ENCODE peak calls at places on chromosomes 6 and 20, in eight cellular contexts. M, F, X, T, Q, S, O and R are unnamed samples.

GRCh38 chr6:47655719-47656595 is 42.4 kb upstream of the ADGRF4 start:
- DNase-seq in M (no peak), F (peak; percentile 62), X (peak; percentile 42), T (no peak), Q (no peak), S (no peak), O (no peak), R (no peak)

GRCh38 chr6:79466222-79466834 is 70.9 kb downstream of the LCA5 start:
- DNase-seq in M (peak; percentile 39), F (peak; percentile 10), X (no peak), T (peak; percentile 7), Q (no peak), S (peak; percentile 36), O (no peak), R (no peak)

GRCh38 chr20:44646023-44646640 is 5.4 kb downstream of the ADA start:
- DNase-seq in M (peak; percentile 80), F (no peak), X (no peak), T (no peak), Q (no peak), S (no peak), O (no peak), R (peak; percentile 90)

GRCh38 chr6:89368107-89368506 is 15.6 kb upstream of the UBE2J1 start:
- DNase-seq in M (peak; percentile 45), F (no peak), X (peak; percentile 73), T (peak; percentile 35), Q (peak; percentile 20), S (peak; percentile 70), O (peak; percentile 82), R (no peak)

GRCh38 chr6:17202526-17202925 is 78.6 kb upstream of the RBM24 start:
- DNase-seq in M (peak; percentile 16), F (no peak), X (no peak), T (no peak), Q (no peak), S (no peak), O (no peak), R (no peak)

GRCh38 chr20:24321939-24322338 is 147.5 kb upstream of the SYNDIG1 start:
- DNase-seq in M (no peak), F (no peak), X (no peak), T (no peak), Q (no peak), S (no peak), O (no peak), R (no peak)

GRCh38 chr6:152136449-152136825 is 329.0 kb downstream of the ESR1 start:
- DNase-seq in M (no peak), F (peak; percentile 28), X (no peak), T (peak; percentile 14), Q (no peak), S (no peak), O (no peak), R (no peak)

GRCh38 chr6:16634855-16635254 is 126.4 kb downstream of the ATXN1 start:
- DNase-seq in M (no peak), F (no peak), X (no peak), T (no peak), Q (no peak), S (no peak), O (no peak), R (no peak)

GRCh38 chr6:127030841-127031240 is 87.6 kb upstream of the RSPO3 start:
- DNase-seq in M (no peak), F (no peak), X (no peak), T (no peak), Q (no peak), S (no peak), O (no peak), R (no peak)

GRCh38 chr20:20955837-20956236 is 150.3 kb downstream of the LINC00237 start:
- DNase-seq in M (no peak), F (no peak), X (no peak), T (no peak), Q (no peak), S (no peak), O (no peak), R (no peak)

GRCh38 chr20:18007534-18008292 is 38.9 kb downstream of the MGME1 start:
- DNase-seq in M (no peak), F (no peak), X (no peak), T (no peak), Q (no peak), S (peak; percentile 45), O (no peak), R (no peak)
- TF ChIP-seq RAD21 in M (no peak), F (no peak), X (no peak), T (no peak), Q (no peak), S (no peak), O (no peak), R (no peak)

GRCh38 chr20:11445891-11446290 is 471.8 kb upstream of the BTBD3 start:
- DNase-seq in M (peak; percentile 56), F (no peak), X (no peak), T (no peak), Q (no peak), S (no peak), O (no peak), R (no peak)

GRCh38 chr20:11443382-11444119 is 474.1 kb upstream of the BTBD3 start:
- DNase-seq in M (no peak), F (no peak), X (no peak), T (no peak), Q (no peak), S (no peak), O (no peak), R (no peak)

GRCh38 chr20:11445161-11445560 is 472.5 kb upstream of the BTBD3 start:
- DNase-seq in M (no peak), F (no peak), X (no peak), T (no peak), Q (no peak), S (no peak), O (no peak), R (no peak)

GRCh38 chr20:11448554-11448953 is 469.1 kb upstream of the BTBD3 start:
- DNase-seq in M (no peak), F (no peak), X (no peak), T (no peak), Q (no peak), S (no peak), O (no peak), R (no peak)

GRCh38 chr20:11447371-11448100 is 470.2 kb upstream of the BTBD3 start:
- DNase-seq in M (no peak), F (no peak), X (no peak), T (no peak), Q (no peak), S (no peak), O (no peak), R (no peak)
- TF ChIP-seq RAD21 in M (no peak), F (no peak), X (no peak), T (no peak), Q (no peak), S (no peak), O (no peak), R (no peak)

GRCh38 chr6:108295676-108296075 is 822 bp downstream of the AFG1L start:
- DNase-seq in M (no peak), F (no peak), X (no peak), T (no peak), Q (no peak), S (no peak), O (no peak), R (no peak)
- TF ChIP-seq RAD21 in M (no peak), F (no peak), X (peak; percentile 14), T (no peak), Q (no peak), S (no peak), O (no peak), R (no peak)

DNA sequence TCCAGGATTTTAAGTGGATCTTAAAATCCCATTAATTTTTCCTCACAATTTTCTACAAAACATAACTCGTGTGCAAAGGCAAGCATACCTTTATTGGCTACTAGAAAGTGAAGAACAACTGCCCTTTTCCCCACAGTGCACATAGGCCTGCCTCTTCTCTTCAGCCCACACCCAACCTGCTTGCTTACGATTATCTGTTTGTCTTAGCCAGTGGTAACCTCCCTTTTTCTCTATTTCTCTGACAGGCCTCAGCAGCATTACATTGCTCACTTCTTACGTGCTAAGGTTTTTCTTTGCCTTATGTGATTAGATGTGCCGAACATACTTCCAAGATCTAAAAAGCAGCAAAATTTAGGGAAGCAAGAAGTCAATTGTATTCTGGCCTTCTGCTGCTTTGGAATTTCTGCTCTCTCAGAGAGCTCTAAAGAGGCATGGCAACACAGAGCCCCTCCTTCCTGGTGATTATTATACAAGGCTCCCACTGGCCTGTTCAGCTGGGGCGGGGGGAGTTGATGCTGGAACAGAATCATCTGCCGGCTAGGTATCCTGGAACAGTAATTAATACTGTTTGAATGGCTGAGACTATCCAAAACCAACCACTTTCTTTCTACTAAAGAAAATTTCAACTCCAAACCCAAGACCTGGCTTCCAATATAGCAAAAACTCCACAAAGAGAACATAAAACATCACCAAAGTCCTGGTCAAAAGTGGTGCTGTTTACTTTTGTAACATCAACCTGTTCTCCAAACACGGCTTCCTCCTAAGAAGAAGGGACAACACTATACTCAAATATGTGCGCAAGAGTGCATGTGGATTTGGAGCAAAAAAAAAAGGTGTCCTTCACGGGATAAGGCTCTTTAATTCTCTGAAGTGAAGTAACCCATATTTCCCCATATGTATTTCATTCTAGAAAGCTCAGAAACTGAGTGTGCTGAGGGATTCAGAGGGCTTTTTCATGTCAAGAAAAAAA is 6.8 kb downstream of the B4GALT5 start:
- DNase-seq in M (no peak), F (no peak), X (no peak), T (peak; percentile 42), Q (no peak), S (no peak), O (no peak), R (no peak)
- TF ChIP-seq RAD21 in M (no peak), F (no peak), X (no peak), T (no peak), Q (no peak), S (no peak), O (no peak), R (no peak)

GRCh38 chr20:32481311-32482103 is 103.6 kb downstream of the NOL4L start:
- DNase-seq in M (no peak), F (no peak), X (no peak), T (no peak), Q (no peak), S (peak; percentile 30), O (no peak), R (no peak)
- TF ChIP-seq RAD21 in M (no peak), F (no peak), X (no peak), T (no peak), Q (no peak), S (no peak), O (no peak), R (no peak)

GRCh38 chr6:34412643-34413214 is 13.1 kb downstream of the RPS10 start:
- DNase-seq in M (peak; percentile 35), F (no peak), X (no peak), T (no peak), Q (no peak), S (no peak), O (no peak), R (no peak)
- TF ChIP-seq RAD21 in M (no peak), F (no peak), X (no peak), T (no peak), Q (no peak), S (no peak), O (no peak), R (no peak)